ENCODE peak calls at places on chromosome 16, in eight cellular contexts. One of them, this sample, is unnamed.

GRCh38 chr16:22670551-22670970 is 143.4 kb upstream of the HS3ST2 start:
- DNase-seq in left ventricle myocardium inferior: no peak
- DNase-seq in IMR-90: no peak
- DNase-seq in GM23338: peak; percentile 95
- DNase-seq in hepatocyte: no peak
- DNase-seq in H9: peak; percentile 94
- DNase-seq in CD4-positive, alpha-beta T cell: no peak
- DNase-seq in CD8-positive, alpha-beta memory T cell: no peak
- DNase-seq in this sample: peak; percentile 96

GRCh38 chr16:85878875-85879274 is 20.1 kb upstream of the IRF8 start:
- DNase-seq in left ventricle myocardium inferior: no peak
- DNase-seq in IMR-90: peak; percentile 71
- DNase-seq in GM23338: peak; percentile 17
- DNase-seq in hepatocyte: no peak
- DNase-seq in H9: peak; percentile 28
- DNase-seq in CD4-positive, alpha-beta T cell: no peak
- DNase-seq in CD8-positive, alpha-beta memory T cell: no peak
- DNase-seq in this sample: no peak

GRCh38 chr16:29663020-29663828 is at the start of gene SPN:
- DNase-seq in left ventricle myocardium inferior: no peak
- DNase-seq in IMR-90: no peak
- DNase-seq in GM23338: peak; percentile 28
- DNase-seq in hepatocyte: no peak
- DNase-seq in H9: no peak
- DNase-seq in CD4-positive, alpha-beta T cell: no peak
- DNase-seq in CD8-positive, alpha-beta memory T cell: peak; percentile 66
- DNase-seq in this sample: peak; percentile 58

GRCh38 chr16:526181-527014 is 1.1 kb upstream of the CAPN15 start:
- DNase-seq in left ventricle myocardium inferior: peak; percentile 56
- DNase-seq in IMR-90: peak; percentile 40
- DNase-seq in GM23338: peak; percentile 76
- DNase-seq in hepatocyte: peak; percentile 80
- DNase-seq in H9: no peak
- DNase-seq in CD4-positive, alpha-beta T cell: no peak
- DNase-seq in CD8-positive, alpha-beta memory T cell: no peak
- DNase-seq in this sample: peak; percentile 88

GRCh38 chr16:79089735-79090284 is 510.7 kb downstream of the MAF start:
- DNase-seq in left ventricle myocardium inferior: no peak
- DNase-seq in IMR-90: no peak
- DNase-seq in GM23338: no peak
- DNase-seq in hepatocyte: no peak
- DNase-seq in H9: no peak
- DNase-seq in CD4-positive, alpha-beta T cell: peak; percentile 6
- DNase-seq in CD8-positive, alpha-beta memory T cell: peak; percentile 62
- DNase-seq in this sample: no peak

GRCh38 chr16:16083421-16084156 is 134.2 kb downstream of the ABCC1 start:
- DNase-seq in left ventricle myocardium inferior: no peak
- DNase-seq in IMR-90: peak; percentile 61
- DNase-seq in GM23338: no peak
- DNase-seq in hepatocyte: no peak
- DNase-seq in H9: no peak
- DNase-seq in CD4-positive, alpha-beta T cell: no peak
- DNase-seq in CD8-positive, alpha-beta memory T cell: no peak
- DNase-seq in this sample: no peak

GRCh38 chr16:65896448-65897153 is 469.9 kb upstream of the CDH5 start:
- DNase-seq in left ventricle myocardium inferior: no peak
- DNase-seq in IMR-90: no peak
- DNase-seq in GM23338: no peak
- DNase-seq in hepatocyte: no peak
- DNase-seq in H9: no peak
- DNase-seq in CD4-positive, alpha-beta T cell: no peak
- DNase-seq in CD8-positive, alpha-beta memory T cell: no peak
- DNase-seq in this sample: no peak

GRCh38 chr16:25108054-25108453 is 3.5 kb upstream of the LCMT1 start:
- DNase-seq in left ventricle myocardium inferior: no peak
- DNase-seq in IMR-90: no peak
- DNase-seq in GM23338: peak; percentile 50
- DNase-seq in hepatocyte: no peak
- DNase-seq in H9: peak; percentile 57
- DNase-seq in CD4-positive, alpha-beta T cell: peak; percentile 34
- DNase-seq in CD8-positive, alpha-beta memory T cell: peak; percentile 73
- DNase-seq in this sample: peak; percentile 32

GRCh38 chr16:68744744-68745280 is 7.7 kb downstream of the CDH1 start:
- DNase-seq in left ventricle myocardium inferior: no peak
- DNase-seq in IMR-90: peak; percentile 5
- DNase-seq in GM23338: peak; percentile 94
- DNase-seq in hepatocyte: peak; percentile 88
- DNase-seq in H9: peak; percentile 79
- DNase-seq in CD4-positive, alpha-beta T cell: no peak
- DNase-seq in CD8-positive, alpha-beta memory T cell: no peak
- DNase-seq in this sample: peak; percentile 53

GRCh38 chr16:55571191-55571897 is 4.9 kb downstream of the CAPNS2 start:
- DNase-seq in left ventricle myocardium inferior: no peak
- DNase-seq in IMR-90: no peak
- DNase-seq in GM23338: no peak
- DNase-seq in hepatocyte: no peak
- DNase-seq in H9: no peak
- DNase-seq in CD4-positive, alpha-beta T cell: no peak
- DNase-seq in CD8-positive, alpha-beta memory T cell: no peak
- DNase-seq in this sample: no peak

GRCh38 chr16:88515405-88515804 is 54.8 kb upstream of the ZC3H18 start:
- DNase-seq in left ventricle myocardium inferior: no peak
- DNase-seq in IMR-90: no peak
- DNase-seq in GM23338: no peak
- DNase-seq in hepatocyte: no peak
- DNase-seq in H9: no peak
- DNase-seq in CD4-positive, alpha-beta T cell: no peak
- DNase-seq in CD8-positive, alpha-beta memory T cell: no peak
- DNase-seq in this sample: no peak

GRCh38 chr16:84788968-84789371 is 30.8 kb upstream of the CRISPLD2 start:
- DNase-seq in left ventricle myocardium inferior: no peak
- DNase-seq in IMR-90: no peak
- DNase-seq in GM23338: no peak
- DNase-seq in hepatocyte: peak; percentile 64
- DNase-seq in H9: no peak
- DNase-seq in CD4-positive, alpha-beta T cell: no peak
- DNase-seq in CD8-positive, alpha-beta memory T cell: no peak
- DNase-seq in this sample: no peak

GRCh38 chr16:85436636-85437160 is 176.4 kb upstream of the GSE1 start:
- DNase-seq in left ventricle myocardium inferior: no peak
- DNase-seq in IMR-90: no peak
- DNase-seq in GM23338: peak; percentile 88
- DNase-seq in hepatocyte: peak; percentile 66
- DNase-seq in H9: peak; percentile 88
- DNase-seq in CD4-positive, alpha-beta T cell: no peak
- DNase-seq in CD8-positive, alpha-beta memory T cell: no peak
- DNase-seq in this sample: peak; percentile 97

GRCh38 chr16:50547944-50548658 is at the start of gene NKD1:
- DNase-seq in left ventricle myocardium inferior: peak; percentile 63
- DNase-seq in IMR-90: peak; percentile 9
- DNase-seq in GM23338: peak; percentile 80
- DNase-seq in hepatocyte: peak; percentile 90
- DNase-seq in H9: peak; percentile 80
- DNase-seq in CD4-positive, alpha-beta T cell: peak; percentile 69
- DNase-seq in CD8-positive, alpha-beta memory T cell: peak; percentile 79
- DNase-seq in this sample: peak; percentile 98

GRCh38 chr16:46687486-46687885 is 1.5 kb downstream of the VPS35 start:
- DNase-seq in left ventricle myocardium inferior: no peak
- DNase-seq in IMR-90: no peak
- DNase-seq in GM23338: no peak
- DNase-seq in hepatocyte: peak; percentile 6
- DNase-seq in H9: no peak
- DNase-seq in CD4-positive, alpha-beta T cell: no peak
- DNase-seq in CD8-positive, alpha-beta memory T cell: no peak
- DNase-seq in this sample: no peak
- H3K27me3 ChIP-seq in left ventricle myocardium inferior: no peaks in the 10 kb centered on the region
- H3K27me3 ChIP-seq in IMR-90: no peaks in the 10 kb centered on the region
- H3K27me3 ChIP-seq in GM23338: no peaks in the 10 kb centered on the region
- H3K27me3 ChIP-seq in hepatocyte: no peaks in the 10 kb centered on the region
- H3K27me3 ChIP-seq in H9: no peaks in the 10 kb centered on the region
- H3K27me3 ChIP-seq in CD4-positive, alpha-beta T cell: no peaks in the 10 kb centered on the region
- H3K27me3 ChIP-seq in CD8-positive, alpha-beta memory T cell: no peaks in the 10 kb centered on the region
- H3K27me3 ChIP-seq in this sample: no peaks in the 10 kb centered on the region

GRCh38 chr16:56852401-56852730 is 12.6 kb upstream of the SLC12A3 start:
- DNase-seq in left ventricle myocardium inferior: no peak
- DNase-seq in IMR-90: no peak
- DNase-seq in GM23338: no peak
- DNase-seq in hepatocyte: no peak
- DNase-seq in H9: no peak
- DNase-seq in CD4-positive, alpha-beta T cell: no peak
- DNase-seq in CD8-positive, alpha-beta memory T cell: peak; percentile 19
- DNase-seq in this sample: no peak
- H3K27me3 ChIP-seq in left ventricle myocardium inferior: no peaks in the 10 kb centered on the region
- H3K27me3 ChIP-seq in IMR-90: no peaks in the 10 kb centered on the region
- H3K27me3 ChIP-seq in GM23338: no peaks in the 10 kb centered on the region
- H3K27me3 ChIP-seq in hepatocyte: no peaks in the 10 kb centered on the region
- H3K27me3 ChIP-seq in H9: no peaks in the 10 kb centered on the region
- H3K27me3 ChIP-seq in CD4-positive, alpha-beta T cell: no peaks in the 10 kb centered on the region
- H3K27me3 ChIP-seq in CD8-positive, alpha-beta memory T cell: no peaks in the 10 kb centered on the region
- H3K27me3 ChIP-seq in this sample: no peaks in the 10 kb centered on the region

DNA sequence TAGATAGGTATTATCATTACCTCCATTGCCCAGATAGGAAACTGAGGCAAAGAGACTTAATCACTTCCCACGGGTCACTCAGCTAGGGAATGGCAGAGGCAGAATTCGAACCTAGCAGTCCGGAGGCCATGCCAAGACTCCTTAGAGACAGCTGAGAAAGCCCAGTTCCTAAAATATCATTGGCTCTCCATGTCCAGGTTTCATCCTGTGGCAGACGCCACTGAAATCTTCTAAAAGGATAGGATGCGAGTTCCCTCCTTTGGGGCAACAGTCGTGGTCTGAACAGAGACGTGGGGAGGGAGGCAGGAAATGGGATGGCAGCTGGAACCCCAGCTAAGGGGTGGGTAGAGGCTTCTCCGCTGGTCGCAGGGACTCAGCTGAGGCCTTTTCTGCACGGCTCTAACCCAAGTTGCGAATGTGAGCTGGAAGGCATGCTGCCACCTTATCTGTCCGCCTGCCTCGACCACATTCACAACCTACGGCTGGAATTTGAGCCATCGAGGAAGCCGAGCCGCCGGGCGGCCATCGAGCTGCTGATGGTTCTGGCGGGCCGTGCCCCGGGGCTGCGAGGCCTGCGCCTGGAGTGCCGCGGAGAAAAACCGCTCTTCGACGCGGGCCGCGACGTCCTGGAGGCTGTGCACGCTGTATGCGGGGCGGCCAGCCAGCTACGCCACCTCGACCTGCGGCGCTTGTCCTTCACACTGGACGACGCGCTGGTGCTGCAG is 1.9 kb upstream of the HSF4 start:
- DNase-seq in left ventricle myocardium inferior: no peak
- DNase-seq in IMR-90: no peak
- DNase-seq in GM23338: no peak
- DNase-seq in hepatocyte: no peak
- DNase-seq in H9: no peak
- DNase-seq in CD4-positive, alpha-beta T cell: no peak
- DNase-seq in CD8-positive, alpha-beta memory T cell: no peak
- DNase-seq in this sample: peak; percentile 77
- H3K27me3 ChIP-seq in left ventricle myocardium inferior: peaks cover 45% of the 10 kb centered on the region
- H3K27me3 ChIP-seq in IMR-90: peaks cover 24% of the 10 kb centered on the region
- H3K27me3 ChIP-seq in GM23338: peaks cover 100% of the 10 kb centered on the region
- H3K27me3 ChIP-seq in hepatocyte: peaks cover 62% of the 10 kb centered on the region
- H3K27me3 ChIP-seq in H9: peaks cover 95% of the 10 kb centered on the region
- H3K27me3 ChIP-seq in CD4-positive, alpha-beta T cell: peaks cover 59% of the 10 kb centered on the region
- H3K27me3 ChIP-seq in CD8-positive, alpha-beta memory T cell: peaks cover 49% of the 10 kb centered on the region
- H3K27me3 ChIP-seq in this sample: peaks cover 99% of the 10 kb centered on the region

DNA sequence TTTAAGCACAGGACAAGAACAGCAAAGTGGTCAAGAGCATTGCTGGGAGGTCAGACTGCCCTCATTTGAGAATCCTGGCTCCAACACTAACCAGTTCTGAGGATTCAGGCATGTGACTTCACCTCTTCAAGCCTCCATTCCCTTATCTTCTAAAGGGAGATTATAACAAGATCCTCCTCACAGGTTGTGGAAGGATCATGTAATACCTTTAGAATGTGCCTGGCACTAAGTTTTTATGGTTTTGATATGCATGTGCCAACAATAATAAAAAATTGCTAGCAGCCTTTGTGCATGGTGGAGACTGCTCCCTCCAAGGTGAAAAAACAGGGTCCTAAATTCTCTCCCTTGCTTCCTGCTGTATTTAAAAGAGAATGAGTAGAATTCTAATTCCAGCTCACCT is 36.0 kb upstream of the ADAMTS18 start:
- DNase-seq in left ventricle myocardium inferior: no peak
- DNase-seq in IMR-90: no peak
- DNase-seq in GM23338: no peak
- DNase-seq in hepatocyte: no peak
- DNase-seq in H9: no peak
- DNase-seq in CD4-positive, alpha-beta T cell: no peak
- DNase-seq in CD8-positive, alpha-beta memory T cell: no peak
- DNase-seq in this sample: no peak
- H3K27me3 ChIP-seq in left ventricle myocardium inferior: no peaks in the 10 kb centered on the region
- H3K27me3 ChIP-seq in IMR-90: no peaks in the 10 kb centered on the region
- H3K27me3 ChIP-seq in GM23338: no peaks in the 10 kb centered on the region
- H3K27me3 ChIP-seq in hepatocyte: no peaks in the 10 kb centered on the region
- H3K27me3 ChIP-seq in H9: no peaks in the 10 kb centered on the region
- H3K27me3 ChIP-seq in CD4-positive, alpha-beta T cell: no peaks in the 10 kb centered on the region
- H3K27me3 ChIP-seq in CD8-positive, alpha-beta memory T cell: no peaks in the 10 kb centered on the region
- H3K27me3 ChIP-seq in this sample: no peaks in the 10 kb centered on the region

GRCh38 chr16:2738615-2739014 is 13.8 kb upstream of the SRRM2 start:
- DNase-seq in left ventricle myocardium inferior: no peak
- DNase-seq in IMR-90: no peak
- DNase-seq in GM23338: no peak
- DNase-seq in hepatocyte: no peak
- DNase-seq in H9: no peak
- DNase-seq in CD4-positive, alpha-beta T cell: no peak
- DNase-seq in CD8-positive, alpha-beta memory T cell: no peak
- DNase-seq in this sample: no peak
- H3K27me3 ChIP-seq in left ventricle myocardium inferior: peaks cover 58% of the 10 kb centered on the region
- H3K27me3 ChIP-seq in IMR-90: no peaks in the 10 kb centered on the region
- H3K27me3 ChIP-seq in GM23338: no peaks in the 10 kb centered on the region
- H3K27me3 ChIP-seq in hepatocyte: no peaks in the 10 kb centered on the region
- H3K27me3 ChIP-seq in H9: no peaks in the 10 kb centered on the region
- H3K27me3 ChIP-seq in CD4-positive, alpha-beta T cell: no peaks in the 10 kb centered on the region
- H3K27me3 ChIP-seq in CD8-positive, alpha-beta memory T cell: no peaks in the 10 kb centered on the region
- H3K27me3 ChIP-seq in this sample: no peaks in the 10 kb centered on the region

This sample was measured in H7.